ENCODE peak calls at places on chromosome 19, in four cellular contexts. One of them, this sample, is unnamed. For H3K4me1, the result is how much of the 10 kb centered on the place peaks cover.

GRCh38 chr19:18029617-18030338 is 21.8 kb downstream of the ARRDC2 start:
- DNase-seq in GM23248: peak
- DNase-seq in colonic mucosa: peak
- DNase-seq in ovary: no peak
- DNase-seq in this sample: no peak

GRCh38 chr19:13012690-13013608 is 17.7 kb downstream of the NFIX start:
- DNase-seq in GM23248: peak
- DNase-seq in colonic mucosa: peak
- DNase-seq in ovary: peak
- DNase-seq in this sample: no peak

GRCh38 chr19:49684251-49684982 is 5.0 kb upstream of the ADM5 start:
- DNase-seq in GM23248: peak
- DNase-seq in colonic mucosa: no peak
- DNase-seq in ovary: peak
- DNase-seq in this sample: no peak

GRCh38 chr19:33804021-33804799 is 7.5 kb downstream of the KCTD15 start:
- DNase-seq in GM23248: peak
- DNase-seq in colonic mucosa: peak
- DNase-seq in ovary: peak
- DNase-seq in this sample: no peak

GRCh38 chr19:50331187-50332013 is 2.2 kb upstream of the KCNC3 start:
- DNase-seq in GM23248: no peak
- DNase-seq in colonic mucosa: no peak
- DNase-seq in ovary: no peak
- DNase-seq in this sample: no peak

GRCh38 chr19:7373862-7374261 is 25.1 kb downstream of the ARHGEF18 start:
- DNase-seq in GM23248: no peak
- DNase-seq in colonic mucosa: no peak
- DNase-seq in ovary: no peak
- DNase-seq in this sample: no peak

GRCh38 chr19:16001481-16002312 is 52.9 kb downstream of the OR10H4 start:
- DNase-seq in GM23248: peak
- DNase-seq in colonic mucosa: no peak
- DNase-seq in ovary: no peak
- DNase-seq in this sample: no peak

GRCh38 chr19:35222373-35223005 is 6.0 kb downstream of the FAM187B start:
- DNase-seq in GM23248: no peak
- DNase-seq in colonic mucosa: no peak
- DNase-seq in ovary: no peak
- DNase-seq in this sample: no peak

GRCh38 chr19:4267101-4267900 is 11.8 kb upstream of the SHD start:
- DNase-seq in GM23248: peak
- DNase-seq in colonic mucosa: peak
- DNase-seq in ovary: peak
- DNase-seq in this sample: no peak

GRCh38 chr19:2334986-2335846 is 6.7 kb downstream of the SPPL2B start:
- DNase-seq in GM23248: peak
- DNase-seq in colonic mucosa: no peak
- DNase-seq in ovary: no peak
- DNase-seq in this sample: no peak

GRCh38 chr19:2337329-2337707 is 8.8 kb downstream of the SPPL2B start:
- DNase-seq in GM23248: peak
- DNase-seq in colonic mucosa: no peak
- DNase-seq in ovary: peak
- DNase-seq in this sample: no peak

GRCh38 chr19:2336528-2337328 is 8.2 kb downstream of the SPPL2B start:
- DNase-seq in GM23248: no peak
- DNase-seq in colonic mucosa: no peak
- DNase-seq in ovary: no peak
- DNase-seq in this sample: no peak

GRCh38 chr19:2334426-2334825 is 5.9 kb downstream of the SPPL2B start:
- DNase-seq in GM23248: no peak
- DNase-seq in colonic mucosa: no peak
- DNase-seq in ovary: no peak
- DNase-seq in this sample: no peak

GRCh38 chr19:2335848-2336247 is 7.4 kb downstream of the SPPL2B start:
- DNase-seq in GM23248: no peak
- DNase-seq in colonic mucosa: no peak
- DNase-seq in ovary: no peak
- DNase-seq in this sample: no peak
- H3K4me1 ChIP-seq in GM23248: under half
- H3K4me1 ChIP-seq in colonic mucosa: under half
- H3K4me1 ChIP-seq in ovary: under half
- H3K4me1 ChIP-seq in this sample: under half

GRCh38 chr19:51810228-51810627 is 15.3 kb downstream of the FPR3 start:
- DNase-seq in GM23248: peak
- DNase-seq in colonic mucosa: no peak
- DNase-seq in ovary: no peak
- DNase-seq in this sample: no peak

GRCh38 chr19:51809787-51810186 is 14.8 kb downstream of the FPR3 start:
- DNase-seq in GM23248: peak
- DNase-seq in colonic mucosa: no peak
- DNase-seq in ovary: no peak
- DNase-seq in this sample: no peak

GRCh38 chr19:51808333-51808986 is 13.5 kb downstream of the FPR3 start:
- DNase-seq in GM23248: peak
- DNase-seq in colonic mucosa: no peak
- DNase-seq in ovary: no peak
- DNase-seq in this sample: no peak

GRCh38 chr19:51807925-51808324 is 13.0 kb downstream of the FPR3 start:
- DNase-seq in GM23248: no peak
- DNase-seq in colonic mucosa: no peak
- DNase-seq in ovary: no peak
- DNase-seq in this sample: no peak

GRCh38 chr19:51811344-51811743 is 16.4 kb downstream of the FPR3 start:
- DNase-seq in GM23248: no peak
- DNase-seq in colonic mucosa: no peak
- DNase-seq in ovary: no peak
- DNase-seq in this sample: no peak
- H3K27ac ChIP-seq in GM23248: no peak
- H3K27ac ChIP-seq in colonic mucosa: peak
- H3K27ac ChIP-seq in ovary: no peak
- H3K27ac ChIP-seq in this sample: no peak

DNA sequence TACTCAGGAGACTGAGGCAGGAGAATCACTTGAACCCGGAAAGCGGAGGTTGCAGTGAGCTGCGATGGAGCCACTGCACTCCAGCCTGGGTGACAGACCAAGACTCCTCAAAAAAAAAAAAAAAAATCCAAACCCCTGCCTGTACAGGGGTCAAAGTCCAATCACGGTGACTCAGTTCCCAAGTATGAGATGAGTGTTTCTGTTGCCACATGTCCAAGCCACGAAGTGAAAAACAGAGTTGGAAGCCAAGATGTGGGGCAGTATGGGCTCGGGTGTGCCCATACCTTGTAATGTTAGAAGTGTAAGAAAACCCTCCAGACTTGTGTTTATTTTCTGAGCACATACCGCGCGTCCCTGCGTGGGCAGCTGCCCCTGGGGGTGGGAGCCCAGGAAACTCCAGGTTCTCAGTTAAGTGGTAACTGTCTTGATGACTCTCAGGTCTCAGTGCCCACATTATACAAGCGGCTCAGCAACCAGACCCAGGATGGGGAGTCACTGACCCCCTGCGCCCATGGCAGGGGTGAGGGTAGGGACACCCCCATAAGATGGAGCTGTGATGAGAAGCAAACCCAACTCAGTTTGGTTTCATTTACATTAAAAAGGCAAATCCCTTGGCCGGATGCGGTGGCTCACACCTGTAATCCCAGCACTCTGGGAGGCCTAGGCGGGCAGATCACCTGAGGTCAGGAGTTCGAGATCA is 1.2 kb upstream of the GPX4 start:
- DNase-seq in GM23248: peak
- DNase-seq in colonic mucosa: peak
- DNase-seq in ovary: peak
- DNase-seq in this sample: peak
- H3K4me1 ChIP-seq in GM23248: under half
- H3K4me1 ChIP-seq in colonic mucosa: under half
- H3K4me1 ChIP-seq in ovary: under half
- H3K4me1 ChIP-seq in this sample: half or more

DNA sequence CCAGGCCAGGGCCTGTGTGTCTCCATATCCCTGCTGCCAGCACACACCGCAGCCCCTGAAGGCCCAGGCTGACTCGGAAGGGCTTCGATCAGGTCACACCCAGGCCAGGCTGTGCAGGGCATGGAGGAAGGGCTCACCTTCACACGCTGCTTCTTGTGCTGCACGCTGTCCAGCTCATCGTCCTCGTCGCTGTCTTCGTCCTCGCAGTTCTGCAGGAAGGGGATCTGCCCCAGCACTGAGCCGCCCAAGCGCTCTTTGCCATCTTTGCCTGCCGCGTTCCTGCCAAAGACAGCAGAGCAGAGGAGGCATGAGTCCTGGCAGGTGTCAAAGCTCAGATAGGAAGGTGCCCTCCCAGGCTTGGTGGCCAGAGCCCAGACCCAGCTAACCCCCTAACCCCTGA is 13.7 kb upstream of the PRKD2 start:
- DNase-seq in GM23248: no peak
- DNase-seq in colonic mucosa: no peak
- DNase-seq in ovary: no peak
- DNase-seq in this sample: no peak
- H3K27ac ChIP-seq in GM23248: peak
- H3K27ac ChIP-seq in colonic mucosa: no peak
- H3K27ac ChIP-seq in ovary: no peak
- H3K27ac ChIP-seq in this sample: no peak

GRCh38 chr19:6199240-6199983 is 63.9 kb downstream of the ACSBG2 start:
- DNase-seq in GM23248: peak
- DNase-seq in colonic mucosa: peak
- DNase-seq in ovary: peak
- DNase-seq in this sample: peak
- H3K4me1 ChIP-seq in GM23248: under half
- H3K4me1 ChIP-seq in colonic mucosa: under half
- H3K4me1 ChIP-seq in ovary: under half
- H3K4me1 ChIP-seq in this sample: under half

DNA sequence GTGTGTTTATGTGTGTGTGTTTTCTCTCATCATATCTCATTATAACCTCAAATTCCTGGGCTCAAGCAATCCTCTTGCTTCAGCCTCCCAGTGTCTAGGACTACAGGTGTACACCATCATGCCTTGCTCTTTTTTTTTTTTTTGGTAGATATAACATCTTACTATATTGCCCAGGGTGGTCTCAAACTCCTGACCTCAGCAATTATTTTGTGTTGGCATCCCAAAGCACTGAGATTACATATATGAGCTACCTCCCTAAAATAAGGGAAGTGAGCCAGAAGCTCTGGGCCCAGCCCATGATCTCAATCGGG is 448 bp upstream of the ZNF543 start:
- DNase-seq in GM23248: no peak
- DNase-seq in colonic mucosa: no peak
- DNase-seq in ovary: no peak
- DNase-seq in this sample: no peak
- H3K27ac ChIP-seq in GM23248: peak
- H3K27ac ChIP-seq in colonic mucosa: peak
- H3K27ac ChIP-seq in ovary: peak
- H3K27ac ChIP-seq in this sample: peak

GRCh38 chr19:21483589-21484170 is 21.7 kb upstream of the ZNF429 start:
- DNase-seq in GM23248: peak
- DNase-seq in colonic mucosa: peak
- DNase-seq in ovary: peak
- DNase-seq in this sample: no peak

GRCh38 chr19:21484631-21485030 is 20.8 kb upstream of the ZNF429 start:
- DNase-seq in GM23248: no peak
- DNase-seq in colonic mucosa: no peak
- DNase-seq in ovary: no peak
- DNase-seq in this sample: no peak

GRCh38 chr19:21487969-21488368 is 17.4 kb upstream of the ZNF429 start:
- DNase-seq in GM23248: no peak
- DNase-seq in colonic mucosa: no peak
- DNase-seq in ovary: no peak
- DNase-seq in this sample: no peak

DNA sequence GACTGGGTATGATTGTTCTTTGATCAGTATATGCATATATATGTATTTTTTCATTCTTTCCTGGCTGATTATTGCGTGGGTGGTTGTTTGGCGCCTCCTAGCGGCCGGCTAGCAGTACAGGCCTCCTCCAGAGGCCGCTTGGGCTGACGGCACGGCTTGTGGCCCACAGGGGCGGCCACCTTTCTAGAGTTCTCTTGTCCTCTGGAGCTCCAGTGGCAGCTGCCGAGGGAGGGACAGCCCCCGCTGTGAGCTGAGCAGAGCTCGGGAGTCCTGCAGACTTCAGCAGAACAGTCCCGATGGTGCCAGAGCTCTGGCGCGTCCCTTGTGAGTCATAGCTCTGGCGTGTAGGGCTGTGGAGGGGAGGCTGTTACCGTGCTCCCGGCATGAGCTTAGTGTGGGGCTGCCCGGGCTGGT is 22.5 kb upstream of the ZNF429 start:
- DNase-seq in GM23248: peak
- DNase-seq in colonic mucosa: peak
- DNase-seq in ovary: peak
- DNase-seq in this sample: no peak
- H3K4me1 ChIP-seq in GM23248: under half
- H3K4me1 ChIP-seq in colonic mucosa: under half
- H3K4me1 ChIP-seq in ovary: under half
- H3K4me1 ChIP-seq in this sample: under half

GRCh38 chr19:10116866-10117616 is 2.7 kb downstream of the EIF3G start:
- DNase-seq in GM23248: no peak
- DNase-seq in colonic mucosa: no peak
- DNase-seq in ovary: no peak
- DNase-seq in this sample: no peak
- H3K27ac ChIP-seq in GM23248: no peak
- H3K27ac ChIP-seq in colonic mucosa: no peak
- H3K27ac ChIP-seq in ovary: no peak
- H3K27ac ChIP-seq in this sample: no peak

This sample was measured in thoracic aorta.